ENCODE peak calls at places on chromosome 13, in six cellular contexts. P is germinal center; K is activated CD4-positive, CD25-positive, alpha-beta regulatory T cell treated with anti-CD3 and anti-CD28 coated beads, Interleukin-2, amount 50 U/mL, for 16 hours; U is HTR-8/SVneo; D is endothelial cell of umbilical vein; O is tibial nerve. Q is an unnamed sample.

GRCh38 chr13:111319521-111319920 is 921 bp upstream of the TEX29 start:
- DNase-seq in O (no peak), D (no peak), K (no peak), U (no peak), P (no peak), Q (peak; percentile 55)

GRCh38 chr13:46119883-46120614 is 15.2 kb upstream of the CPB2 start:
- DNase-seq in K (no peak), U (peak; percentile 12), D (peak; percentile 73), O (no peak), P (no peak), Q (peak; percentile 6)

GRCh38 chr13:42876810-42877550 is 95.6 kb downstream of the FAM216B start:
- DNase-seq in O (no peak), D (no peak), K (no peak), U (no peak), P (no peak), Q (no peak)

GRCh38 chr13:67520886-67521285 is 290.8 kb upstream of the PCDH9 start:
- DNase-seq in D (no peak), O (no peak), K (no peak), P (no peak), U (no peak), Q (no peak)

GRCh38 chr13:29535663-29536655 is 59.5 kb downstream of the SLC7A1 start:
- DNase-seq in U (no peak), K (no peak), D (peak; percentile 37), P (no peak), O (no peak), Q (no peak)

GRCh38 chr13:29991343-29991742 is 140.9 kb upstream of the UBL3 start:
- DNase-seq in U (peak; percentile 57), K (no peak), D (no peak), P (no peak), O (no peak), Q (peak; percentile 57)

GRCh38 chr13:80924596-80924995 is 583.7 kb upstream of the SPRY2 start:
- DNase-seq in K (no peak), D (peak; percentile 84), O (no peak), P (no peak), U (no peak), Q (no peak)

GRCh38 chr13:106561551-106562170 is 6.3 kb downstream of the ARGLU1 start:
- DNase-seq in U (no peak), D (peak; percentile 45), K (peak; percentile 19), P (peak; percentile 7), O (no peak), Q (no peak)

GRCh38 chr13:46475586-46475991 is 77.4 kb upstream of the LRCH1 start:
- DNase-seq in O (no peak), U (no peak), K (no peak), P (no peak), D (no peak), Q (no peak)

GRCh38 chr13:44422755-44423643 is 49.4 kb downstream of the SERP2 start:
- DNase-seq in O (no peak), D (no peak), K (no peak), P (no peak), U (no peak), Q (no peak)

GRCh38 chr13:52459668-52460067 is 4.4 kb downstream of the CKAP2 start:
- DNase-seq in P (no peak), O (no peak), U (no peak), D (peak; percentile 47), K (no peak), Q (peak; percentile 58)

GRCh38 chr13:69109891-69110525 is 997.6 kb upstream of the ATXN8OS start:
- DNase-seq in O (no peak), P (no peak), K (no peak), D (no peak), U (no peak), Q (no peak)

GRCh38 chr13:76696370-76696769 is 189.8 kb downstream of the KCTD12 start:
- DNase-seq in D (no peak), O (no peak), P (no peak), K (no peak), U (no peak), Q (no peak)